ENCODE peak calls at places on chromosome 5, in seven cellular contexts. W is hepatocyte, A is chondrocyte, U is LNCaP clone FGC, D is fibroblast of lung, N is BE2C, T is GM13977. O is an unnamed sample.
A peak's percentile ranks its signal among the peaks of the same experiment; 100 is the strongest.

GRCh38 chr5:36944607-36945225 is 68.1 kb downstream of the NIPBL start:
- DNase-seq in D (peak; percentile 63), N (no peak), A (no peak), T (peak; percentile 18), W (peak; percentile 76), U (peak; percentile 39), O (no peak)

GRCh38 chr5:10372726-10373709 is 19.5 kb downstream of the MARCHF6 start:
- DNase-seq in U (no peak), W (no peak), A (no peak), D (no peak), T (no peak), N (no peak), O (no peak)

GRCh38 chr5:172770374-172770674 is 671 bp downstream of the DUSP1 start:
- DNase-seq in A (no peak), D (no peak), W (no peak), N (no peak), T (no peak), U (no peak), O (no peak)

GRCh38 chr5:177994063-177994462 is 2.0 kb downstream of the PROP1 start:
- DNase-seq in W (no peak), T (no peak), N (no peak), D (no peak), U (no peak), A (no peak), O (no peak)

GRCh38 chr5:42656661-42657035 is 100.0 kb upstream of the CCDC152 start:
- DNase-seq in U (no peak), D (no peak), A (no peak), W (no peak), N (no peak), T (no peak), O (no peak)

GRCh38 chr5:139755892-139756671 is 39.5 kb upstream of the PSD2 start:
- DNase-seq in T (peak; percentile 84), W (peak; percentile 63), U (no peak), N (no peak), D (peak; percentile 12), A (no peak), O (no peak)

GRCh38 chr5:127068771-127069330 is 4.5 kb downstream of the C5orf63 start:
- DNase-seq in N (no peak), U (no peak), T (no peak), A (no peak), W (no peak), D (peak; percentile 83), O (no peak)

GRCh38 chr5:76403963-76404693 is 1.0 kb downstream of the IQGAP2 start:
- DNase-seq in W (peak; percentile 77), U (no peak), D (no peak), T (peak; percentile 61), A (no peak), N (peak; percentile 11), O (no peak)

GRCh38 chr5:78771260-78772240 is 123.0 kb upstream of the LHFPL2 start:
- DNase-seq in A (no peak), U (no peak), T (no peak), D (no peak), N (no peak), W (no peak), O (no peak)

GRCh38 chr5:88890070-88890781 is 7.2 kb upstream of the MEF2C start:
- DNase-seq in A (no peak), N (no peak), U (no peak), T (no peak), D (no peak), W (no peak), O (no peak)

GRCh38 chr5:56170557-56170956 is 62.6 kb downstream of the ANKRD55 start:
- DNase-seq in N (no peak), U (no peak), T (no peak), A (no peak), D (peak; percentile 97), W (no peak), O (no peak)

GRCh38 chr5:405421-405820 is 37.6 kb upstream of the EXOC3 start:
- DNase-seq in N (no peak), D (no peak), U (no peak), T (no peak), W (no peak), A (peak; percentile 58), O (no peak)

GRCh38 chr5:5340206-5340729 is 82.2 kb upstream of the ICE1 start:
- DNase-seq in W (peak; percentile 90), U (no peak), D (peak; percentile 96), T (no peak), A (no peak), N (peak; percentile 96), O (no peak)

GRCh38 chr5:9587135-9587534 is 41.3 kb upstream of the SEMA5A start:
- DNase-seq in T (no peak), D (no peak), U (peak; percentile 83), W (no peak), N (no peak), A (no peak), O (no peak)

GRCh38 chr5:86617309-86617755 is 409 bp upstream of the COX7C start:
- DNase-seq in U (no peak), W (no peak), D (no peak), A (no peak), T (no peak), N (no peak), O (no peak)
- TF ChIP-seq CTCF in U (no peak), W (no peak), D (no peak), A (no peak), T (no peak), N (no peak), O (no peak)

GRCh38 chr5:72285425-72285821 is 34.6 kb downstream of the MRPS27 start:
- DNase-seq in U (no peak), T (no peak), D (no peak), N (no peak), W (no peak), A (no peak), O (no peak)
- TF ChIP-seq CTCF in U (no peak), T (no peak), D (no peak), N (no peak), W (no peak), A (no peak), O (no peak)

DNA sequence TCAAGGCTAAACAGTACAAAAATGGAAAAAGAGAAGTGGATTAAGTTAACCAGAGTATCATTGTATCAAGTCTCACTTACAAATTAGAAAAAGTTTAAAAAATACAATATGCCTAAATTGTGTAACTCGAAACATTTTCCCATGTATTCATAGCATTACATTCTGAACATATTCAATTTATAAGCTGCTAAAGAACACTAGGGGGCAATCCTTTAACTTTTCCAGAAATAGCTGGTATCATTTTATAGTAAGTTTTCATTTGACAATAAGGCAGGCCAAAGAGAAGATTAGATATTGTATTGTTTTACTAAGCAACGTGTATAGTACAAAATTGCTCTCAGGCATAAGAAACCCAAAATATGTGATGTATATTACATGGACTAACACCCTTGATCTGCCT is 234.6 kb downstream of the ADGRV1 start:
- DNase-seq in U (no peak), T (no peak), W (no peak), A (no peak), D (no peak), N (no peak), O (no peak)
- TF ChIP-seq CTCF in U (peak; percentile 10), T (no peak), W (peak; percentile 10), A (peak; percentile 73), D (no peak), N (peak; percentile 26), O (no peak)

DNA sequence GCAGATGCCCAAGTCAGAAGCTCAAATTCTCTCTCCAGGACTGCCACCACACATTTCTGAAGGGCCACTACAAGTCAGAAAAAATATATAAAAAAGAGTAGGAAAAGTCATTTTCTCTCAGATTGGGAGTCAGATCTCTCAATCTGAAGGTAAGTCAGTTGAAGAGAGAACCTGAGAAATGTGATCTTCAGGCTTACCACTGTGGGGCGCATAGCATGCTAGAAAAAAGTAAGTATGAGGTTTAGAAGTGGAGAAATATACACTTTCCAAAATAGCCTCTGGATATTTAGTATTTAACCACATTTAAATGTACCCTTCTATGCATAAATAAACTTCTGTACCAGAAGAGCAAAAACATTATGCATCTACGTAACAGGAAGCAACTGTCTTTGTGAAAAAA is 800.7 kb upstream of the CTNND2 start:
- DNase-seq in U (no peak), W (no peak), D (peak; percentile 1), T (no peak), A (no peak), N (no peak), O (no peak)
- TF ChIP-seq CTCF in U (peak; percentile 22), W (peak; percentile 41), D (no peak), T (peak; percentile 17), A (peak; percentile 34), N (no peak), O (no peak)

DNA sequence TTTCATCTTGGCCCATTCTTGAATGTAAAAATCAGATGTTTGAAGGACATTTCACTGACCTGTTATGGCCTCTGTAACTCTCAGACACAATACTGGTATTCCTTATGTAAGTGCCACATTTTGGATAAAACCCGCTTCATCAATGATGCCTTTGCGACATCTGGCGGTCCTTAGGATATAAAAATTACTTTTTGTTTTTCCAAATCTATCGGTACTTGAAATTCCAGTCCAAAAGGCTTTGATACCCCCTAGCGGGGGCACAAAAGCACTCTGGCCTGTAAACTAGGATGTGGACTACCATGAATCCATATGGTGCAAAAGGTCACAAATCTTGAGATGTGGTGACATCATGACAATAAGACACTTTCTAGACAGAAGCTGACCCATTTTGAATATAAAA is 291.8 kb downstream of the KIAA0825 start:
- DNase-seq in T (no peak), D (peak; percentile 48), W (no peak), A (no peak), U (no peak), N (no peak), O (no peak)
- TF ChIP-seq CTCF in T (no peak), D (no peak), W (no peak), A (no peak), U (no peak), N (no peak), O (no peak)

GRCh38 chr5:96683810-96684209 is 21.6 kb downstream of the CAST start:
- DNase-seq in A (no peak), U (no peak), D (no peak), N (no peak), T (no peak), W (no peak), O (no peak)

GRCh38 chr5:96687080-96687479 is 24.9 kb downstream of the CAST start:
- DNase-seq in A (no peak), N (no peak), D (no peak), T (no peak), W (no peak), U (no peak), O (no peak)

GRCh38 chr5:96690906-96691305 is 28.7 kb downstream of the CAST start:
- DNase-seq in A (no peak), U (no peak), T (no peak), N (no peak), W (no peak), D (no peak), O (no peak)

GRCh38 chr5:96691503-96692303 is 29.5 kb downstream of the CAST start:
- DNase-seq in T (no peak), N (no peak), A (no peak), D (no peak), U (no peak), W (peak; percentile 37), O (no peak)

DNA sequence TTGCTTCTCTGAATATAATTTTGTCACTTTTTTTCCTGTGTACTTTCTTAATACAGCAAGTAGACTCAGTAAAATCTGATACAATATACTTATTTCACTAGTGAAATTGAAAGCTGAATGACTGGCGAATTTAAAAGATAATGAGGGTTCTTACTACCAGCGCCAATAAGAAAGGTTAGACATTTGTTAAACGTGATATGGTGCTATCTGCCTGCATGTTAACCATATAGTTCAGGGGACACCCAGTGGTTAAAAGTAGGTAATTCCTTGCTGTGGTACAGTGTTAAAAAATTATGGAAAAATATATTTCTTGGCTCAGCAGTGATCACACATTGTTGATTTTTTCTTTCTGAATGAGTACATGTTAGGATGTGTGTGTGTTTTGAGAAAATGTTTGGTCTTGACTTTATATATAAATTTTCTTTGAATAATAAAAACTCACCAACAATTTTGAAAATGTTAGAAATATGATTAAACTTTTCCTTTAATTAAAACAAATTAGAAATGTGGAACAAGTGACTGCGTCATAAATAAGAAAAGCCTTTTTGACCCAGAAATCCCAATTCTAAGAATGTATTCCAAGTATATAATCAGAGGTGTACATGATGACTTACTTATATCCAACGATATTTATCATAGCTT is 25.8 kb downstream of the CAST start:
- DNase-seq in N (no peak), A (no peak), W (peak; percentile 52), D (peak; percentile 67), U (no peak), T (peak; percentile 56), O (no peak)
- TF ChIP-seq CTCF in N (peak; percentile 67), A (peak; percentile 90), W (peak; percentile 63), D (peak; percentile 47), U (peak; percentile 72), T (peak; percentile 65), O (peak; percentile 65)